ENCODE peak calls at places on chromosomes 13 and 19, in nine cellular contexts. A is GM12891; Z is RPMI7951; W is aorta; Q is left ventricle myocardium inferior; C is psoas muscle; E is stimulated activated CD4-positive, alpha-beta T cell treated with anti-CD3 and anti-CD28 coated beads, Interleukin-4, amount 100 ng/mL, for 1 hour; H is GM12865; J is dermis microvascular lymphatic vessel endothelial cell. R is an unnamed sample.

GRCh38 chr19:56671613-56671994 is at the start of gene ZNF835:
- DNase-seq in A (peak; percentile 39), Z (peak; percentile 44), W (peak; percentile 98), Q (peak; percentile 97), C (peak; percentile 96), E (peak; percentile 89), H (peak; percentile 59), J (peak; percentile 4), R (peak; percentile 22)

GRCh38 chr13:113970810-113971470 is 2.9 kb downstream of the C13orf46 start:
- DNase-seq in A (no peak), Z (no peak), W (peak; percentile 87), Q (peak; percentile 68), C (peak; percentile 50), E (no peak), H (no peak), J (no peak), R (peak; percentile 53)

GRCh38 chr13:95553614-95554385 is 1.3 kb downstream of the CLDN10 start:
- DNase-seq in A (no peak), Z (no peak), W (no peak), Q (no peak), C (no peak), E (no peak), H (no peak), J (no peak), R (no peak)

GRCh38 chr19:3733549-3734309 is 25.5 kb downstream of the TJP3 start:
- DNase-seq in A (no peak), Z (no peak), W (no peak), Q (no peak), C (no peak), E (no peak), H (no peak), J (no peak), R (no peak)

GRCh38 chr19:54893406-54893805 is 12.5 kb upstream of the NCR1 start:
- DNase-seq in A (no peak), Z (peak; percentile 26), W (peak; percentile 33), Q (no peak), C (no peak), E (no peak), H (no peak), J (no peak), R (no peak)

GRCh38 chr19:35986111-35986510 is 8.9 kb upstream of the SDHAF1 start:
- DNase-seq in A (no peak), Z (no peak), W (no peak), Q (no peak), C (no peak), E (no peak), H (no peak), J (no peak), R (no peak)

GRCh38 chr13:57527114-57527770 is 104.3 kb upstream of the PCDH17 start:
- DNase-seq in A (no peak), Z (no peak), W (no peak), Q (no peak), C (no peak), E (no peak), H (no peak), J (no peak), R (no peak)

GRCh38 chr13:88068316-88068715 is 397.1 kb downstream of the SLITRK5 start:
- DNase-seq in A (no peak), Z (no peak), W (no peak), Q (no peak), C (no peak), E (no peak), H (no peak), J (no peak), R (no peak)

GRCh38 chr13:27826379-27827353 is 34.4 kb downstream of the GSX1 start:
- DNase-seq in A (peak; percentile 62), Z (peak; percentile 66), W (peak; percentile 92), Q (peak; percentile 76), C (peak; percentile 69), E (peak; percentile 69), H (peak; percentile 77), J (peak; percentile 37), R (peak; percentile 89)

GRCh38 chr13:61040180-61040579 is 375.5 kb downstream of the PCDH20 start:
- DNase-seq in A (no peak), Z (no peak), W (no peak), Q (no peak), C (no peak), E (no peak), H (no peak), J (no peak), R (no peak)

GRCh38 chr19:35533201-35533821 is at the start of gene GAPDHS:
- DNase-seq in A (no peak), Z (no peak), W (no peak), Q (no peak), C (no peak), E (no peak), H (no peak), J (no peak), R (no peak)

GRCh38 chr19:58450836-58451357 is 525 bp upstream of the ZNF324B start:
- DNase-seq in A (no peak), Z (no peak), W (no peak), Q (no peak), C (no peak), E (no peak), H (no peak), J (no peak), R (no peak)

GRCh38 chr13:110961959-110962358 is 47.1 kb upstream of the ANKRD10 start:
- DNase-seq in A (no peak), Z (no peak), W (no peak), Q (no peak), C (no peak), E (no peak), H (no peak), J (no peak), R (no peak)

GRCh38 chr19:7744199-7744786 is 3.0 kb downstream of the CD209 start:
- DNase-seq in A (no peak), Z (no peak), W (no peak), Q (no peak), C (no peak), E (no peak), H (peak; percentile 45), J (no peak), R (no peak)

GRCh38 chr13:22103628-22104027 is 432.8 kb downstream of the FGF9 start:
- DNase-seq in A (no peak), Z (no peak), W (no peak), Q (no peak), C (no peak), E (no peak), H (no peak), J (no peak), R (no peak)

GRCh38 chr13:114325729-114326128 is 11.4 kb downstream of the CHAMP1 start:
- DNase-seq in A (no peak), Z (no peak), W (no peak), Q (no peak), C (no peak), E (no peak), H (no peak), J (no peak), R (peak; percentile 39)

GRCh38 chr19:18304194-18304495 is 18.7 kb downstream of the LSM4 start:
- DNase-seq in A (no peak), Z (no peak), W (no peak), Q (peak; percentile 59), C (peak; percentile 53), E (peak; percentile 22), H (no peak), J (no peak), R (no peak)

GRCh38 chr19:49658566-49659442 is 6.9 kb downstream of the IRF3 start:
- DNase-seq in A (no peak), Z (no peak), W (no peak), Q (no peak), C (no peak), E (no peak), H (no peak), J (no peak), R (no peak)

GRCh38 chr19:43439183-43440063 is 24.7 kb downstream of the TEX101 start:
- DNase-seq in A (no peak), Z (peak; percentile 96), W (no peak), Q (no peak), C (no peak), E (no peak), H (peak; percentile 21), J (no peak), R (peak; percentile 72)

GRCh38 chr19:45138303-45138751 is 22.5 kb downstream of the NKPD1 start:
- DNase-seq in A (peak; percentile 57), Z (no peak), W (no peak), Q (no peak), C (no peak), E (no peak), H (no peak), J (no peak), R (no peak)

GRCh38 chr13:42099962-42100675 is 51.7 kb downstream of the DGKH start:
- DNase-seq in A (no peak), Z (no peak), W (no peak), Q (no peak), C (no peak), E (no peak), H (no peak), J (no peak), R (no peak)

GRCh38 chr13:40611004-40611403 is 55.4 kb downstream of the FOXO1 start:
- DNase-seq in A (no peak), Z (no peak), W (no peak), Q (no peak), C (no peak), E (no peak), H (no peak), J (peak; percentile 82), R (peak; percentile 16)

GRCh38 chr19:4376991-4377781 is 23.2 kb downstream of the SH3GL1 start:
- DNase-seq in A (no peak), Z (peak; percentile 82), W (no peak), Q (no peak), C (peak; percentile 72), E (no peak), H (no peak), J (no peak), R (no peak)

GRCh38 chr19:1469936-1470863 is 8.8 kb downstream of the C19orf25 start:
- DNase-seq in A (peak; percentile 80), Z (peak; percentile 60), W (no peak), Q (peak; percentile 51), C (peak; percentile 35), E (peak; percentile 76), H (peak; percentile 36), J (no peak), R (no peak)

GRCh38 chr13:104641309-104641708 is 1575.1 kb upstream of the SLC10A2 start:
- DNase-seq in A (no peak), Z (no peak), W (no peak), Q (no peak), C (no peak), E (no peak), H (no peak), J (no peak), R (peak; percentile 9)

GRCh38 chr13:23175920-23176319 is 4.9 kb upstream of the SGCG start:
- DNase-seq in A (no peak), Z (no peak), W (no peak), Q (no peak), C (no peak), E (no peak), H (no peak), J (no peak), R (peak; percentile 21)

GRCh38 chr19:14959263-14959662 is 18.0 kb downstream of the OR7C2 start:
- DNase-seq in A (no peak), Z (no peak), W (no peak), Q (no peak), C (no peak), E (no peak), H (no peak), J (no peak), R (no peak)

GRCh38 chr13:51346397-51346796 is 6.9 kb downstream of the SERPINE3 start:
- DNase-seq in A (no peak), Z (no peak), W (no peak), Q (no peak), C (no peak), E (no peak), H (peak; percentile 14), J (no peak), R (no peak)

GRCh38 chr13:109735567-109735966 is 50.8 kb downstream of the IRS2 start:
- DNase-seq in A (no peak), Z (no peak), W (no peak), Q (no peak), C (no peak), E (no peak), H (no peak), J (no peak), R (no peak)

GRCh38 chr13:46964789-46965527 is 68.1 kb upstream of the HTR2A start:
- DNase-seq in A (no peak), Z (peak; percentile 78), W (no peak), Q (no peak), C (no peak), E (no peak), H (no peak), J (no peak), R (peak; percentile 45)

GRCh38 chr19:8441725-8442544 is 2.8 kb upstream of the HNRNPM start:
- DNase-seq in A (no peak), Z (no peak), W (peak; percentile 7), Q (no peak), C (no peak), E (no peak), H (no peak), J (no peak), R (no peak)